ENCODE peak calls at places on chromosomes 16 and 17, in four cellular contexts. One of them, this sample, is unnamed.
A peak's percentile ranks its signal among the peaks of the same experiment; 100 is the strongest.

GRCh38 chr16:4060823-4061222 is 55.4 kb downstream of the ADCY9 start:
- DNase-seq in K562: no peak
- DNase-seq in HepG2: no peak
- DNase-seq in GM12878: no peak
- DNase-seq in this sample: no peak

GRCh38 chr17:82242698-82242976 is 13.8 kb downstream of the SLC16A3 start:
- DNase-seq in K562: no peak
- DNase-seq in HepG2: no peak
- DNase-seq in GM12878: no peak
- DNase-seq in this sample: no peak

GRCh38 chr16:29148867-29149272 is 164.0 kb downstream of the LAT start:
- DNase-seq in K562: no peak
- DNase-seq in HepG2: no peak
- DNase-seq in GM12878: no peak
- DNase-seq in this sample: no peak

GRCh38 chr17:57035971-57036481 is 49.0 kb upstream of the AKAP1 start:
- DNase-seq in K562: no peak
- DNase-seq in HepG2: no peak
- DNase-seq in GM12878: no peak
- DNase-seq in this sample: no peak

GRCh38 chr16:3095869-3096268 is 3.2 kb downstream of the ZSCAN10 start:
- DNase-seq in K562: peak; percentile 69
- DNase-seq in HepG2: no peak
- DNase-seq in GM12878: no peak
- DNase-seq in this sample: no peak

GRCh38 chr17:79866791-79867190 is 27.6 kb upstream of the CBX4 start:
- DNase-seq in K562: no peak
- DNase-seq in HepG2: no peak
- DNase-seq in GM12878: no peak
- DNase-seq in this sample: no peak

GRCh38 chr16:3819741-3820724 is 60.5 kb downstream of the CREBBP start:
- DNase-seq in K562: peak; percentile 31
- DNase-seq in HepG2: no peak
- DNase-seq in GM12878: no peak
- DNase-seq in this sample: peak; percentile 63

GRCh38 chr16:52450906-52451305 is 96.0 kb downstream of the TOX3 start:
- DNase-seq in K562: no peak
- DNase-seq in HepG2: no peak
- DNase-seq in GM12878: no peak
- DNase-seq in this sample: no peak

GRCh38 chr16:51056331-51056730 is 94.7 kb downstream of the SALL1 start:
- DNase-seq in K562: no peak
- DNase-seq in HepG2: no peak
- DNase-seq in GM12878: no peak
- DNase-seq in this sample: no peak

GRCh38 chr17:40922239-40922638 is 15.2 kb downstream of the KRT23 start:
- DNase-seq in K562: no peak
- DNase-seq in HepG2: peak; percentile 68
- DNase-seq in GM12878: no peak
- DNase-seq in this sample: no peak

GRCh38 chr16:69315486-69316311 is 4.5 kb downstream of the VPS4A start:
- DNase-seq in K562: no peak
- DNase-seq in HepG2: no peak
- DNase-seq in GM12878: no peak
- DNase-seq in this sample: no peak

GRCh38 chr16:16052916-16053315 is 103.5 kb downstream of the ABCC1 start:
- DNase-seq in K562: no peak
- DNase-seq in HepG2: no peak
- DNase-seq in GM12878: no peak
- DNase-seq in this sample: no peak

GRCh38 chr16:20866792-20867191 is 33.4 kb downstream of the DCUN1D3 start:
- DNase-seq in K562: no peak
- DNase-seq in HepG2: no peak
- DNase-seq in GM12878: no peak
- DNase-seq in this sample: no peak

GRCh38 chr16:78704421-78704820 is 605.0 kb downstream of the WWOX start:
- DNase-seq in K562: no peak
- DNase-seq in HepG2: no peak
- DNase-seq in GM12878: no peak
- DNase-seq in this sample: no peak

GRCh38 chr17:62794666-62794971 is 13.5 kb downstream of the MARCHF10 start:
- DNase-seq in K562: no peak
- DNase-seq in HepG2: no peak
- DNase-seq in GM12878: no peak
- DNase-seq in this sample: no peak

GRCh38 chr17:62793919-62794665 is 14.0 kb downstream of the MARCHF10 start:
- DNase-seq in K562: no peak
- DNase-seq in HepG2: no peak
- DNase-seq in GM12878: no peak
- DNase-seq in this sample: no peak

GRCh38 chr17:62791235-62792121 is 16.6 kb downstream of the MARCHF10 start:
- DNase-seq in K562: no peak
- DNase-seq in HepG2: no peak
- DNase-seq in GM12878: no peak
- DNase-seq in this sample: no peak

GRCh38 chr17:62790554-62790953 is 17.6 kb downstream of the MARCHF10 start:
- DNase-seq in K562: no peak
- DNase-seq in HepG2: no peak
- DNase-seq in GM12878: no peak
- DNase-seq in this sample: no peak

DNA sequence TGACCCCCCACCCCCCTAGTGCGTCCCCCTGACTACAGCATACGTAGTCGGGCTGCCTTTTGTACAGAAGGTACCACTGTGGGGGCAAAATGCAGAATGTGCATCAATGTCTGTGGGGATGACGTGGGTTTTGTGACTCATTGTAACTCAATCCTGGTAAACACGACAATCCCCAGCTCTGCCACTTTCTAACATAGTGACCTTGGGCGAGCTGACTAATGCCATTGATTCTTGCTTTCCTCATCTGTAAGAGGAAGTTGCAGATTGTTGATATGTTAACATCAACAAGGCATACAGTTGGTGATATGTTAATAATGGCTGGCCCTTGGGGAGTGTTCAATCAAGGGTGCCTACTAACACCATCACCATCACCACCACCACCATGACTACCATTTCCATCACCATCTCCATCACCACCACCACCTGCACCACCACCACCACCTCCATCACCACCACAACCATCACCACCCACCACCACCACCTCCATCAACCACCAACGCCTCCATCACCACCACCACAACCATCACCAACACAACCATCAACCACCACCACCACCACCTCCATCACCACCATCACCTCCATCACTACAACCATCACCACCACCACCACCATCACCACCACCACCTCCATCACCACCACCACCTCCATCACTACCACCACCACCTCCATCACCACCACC is 15.9 kb downstream of the MARCHF10 start:
- DNase-seq in K562: no peak
- DNase-seq in HepG2: peak; percentile 74
- DNase-seq in GM12878: no peak
- DNase-seq in this sample: no peak
- TF ChIP-seq FOXK2 in K562: no peak
- TF ChIP-seq FOXK2 in HepG2: no peak
- TF ChIP-seq FOXK2 in GM12878: no peak
- TF ChIP-seq FOXK2 in this sample: no peak

DNA sequence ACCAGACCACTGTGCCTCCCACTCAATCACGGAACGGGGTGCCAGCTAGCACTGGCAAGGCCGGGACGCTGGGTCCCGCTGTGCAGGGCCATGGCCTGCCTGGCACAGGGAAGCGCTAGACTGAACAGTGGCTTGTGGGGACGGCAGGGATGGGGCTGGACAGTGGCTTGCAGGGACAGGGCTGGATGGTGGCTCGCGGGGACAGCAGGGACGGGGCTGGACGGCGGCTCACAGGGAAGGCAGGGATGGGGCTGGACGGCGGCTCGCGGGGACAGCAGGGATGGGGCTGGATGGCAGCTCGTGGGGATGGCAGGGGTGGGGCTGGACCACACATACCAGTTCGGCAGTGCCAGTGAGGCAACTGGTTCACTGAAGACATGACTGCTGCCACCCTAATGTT is 32.6 kb downstream of the LMF1 start:
- DNase-seq in K562: no peak
- DNase-seq in HepG2: no peak
- DNase-seq in GM12878: no peak
- DNase-seq in this sample: no peak
- TF ChIP-seq FOXK2 in K562: no peak
- TF ChIP-seq FOXK2 in HepG2: no peak
- TF ChIP-seq FOXK2 in GM12878: no peak
- TF ChIP-seq FOXK2 in this sample: no peak

GRCh38 chr17:44069974-44070454 is 521 bp upstream of the G6PC3 start:
- DNase-seq in K562: peak; percentile 68
- DNase-seq in HepG2: no peak
- DNase-seq in GM12878: no peak
- DNase-seq in this sample: no peak
- TF ChIP-seq FOXK2 in K562: no peak
- TF ChIP-seq FOXK2 in HepG2: no peak
- TF ChIP-seq FOXK2 in GM12878: no peak
- TF ChIP-seq FOXK2 in this sample: no peak

GRCh38 chr17:1484586-1485310 is 7.7 kb downstream of the MYO1C start:
- DNase-seq in K562: peak; percentile 67
- DNase-seq in HepG2: peak; percentile 24
- DNase-seq in GM12878: peak; percentile 43
- DNase-seq in this sample: peak; percentile 27
- TF ChIP-seq FOXK2 in K562: no peak
- TF ChIP-seq FOXK2 in HepG2: no peak
- TF ChIP-seq FOXK2 in GM12878: no peak
- TF ChIP-seq FOXK2 in this sample: no peak

GRCh38 chr17:58684003-58684402 is 7.8 kb downstream of the TEX14 start:
- DNase-seq in K562: no peak
- DNase-seq in HepG2: no peak
- DNase-seq in GM12878: no peak
- DNase-seq in this sample: no peak

GRCh38 chr17:58691701-58692238 is at the start of gene TEX14:
- DNase-seq in K562: peak; percentile 29
- DNase-seq in HepG2: no peak
- DNase-seq in GM12878: no peak
- DNase-seq in this sample: no peak

GRCh38 chr17:58686980-58687379 is 4.9 kb downstream of the TEX14 start:
- DNase-seq in K562: no peak
- DNase-seq in HepG2: no peak
- DNase-seq in GM12878: no peak
- DNase-seq in this sample: no peak

GRCh38 chr17:58692239-58693055 is at the start of gene RAD51C:
- DNase-seq in K562: peak; percentile 90
- DNase-seq in HepG2: peak; percentile 84
- DNase-seq in GM12878: peak; percentile 67
- DNase-seq in this sample: peak; percentile 88

DNA sequence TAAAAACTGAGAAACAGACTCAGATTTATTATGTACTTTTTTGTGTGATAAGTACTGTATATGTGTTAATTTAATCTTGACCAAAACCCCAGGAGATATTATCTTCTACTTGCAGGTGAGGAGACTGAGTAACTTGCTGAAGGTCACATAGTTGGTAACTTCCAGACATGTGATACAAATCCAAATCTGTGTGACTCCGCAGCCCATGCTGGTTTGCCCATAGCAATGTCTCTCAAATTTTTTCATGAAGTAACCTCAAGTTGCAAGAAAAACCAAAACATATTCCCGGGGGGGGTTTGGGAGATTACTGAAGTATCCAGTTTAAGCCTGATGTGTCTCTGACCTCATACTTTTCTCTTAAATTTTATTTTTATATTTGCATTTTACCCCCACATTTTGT is 3.3 kb downstream of the TEX14 start:
- DNase-seq in K562: no peak
- DNase-seq in HepG2: no peak
- DNase-seq in GM12878: no peak
- DNase-seq in this sample: no peak
- TF ChIP-seq FOXK2 in K562: no peak
- TF ChIP-seq FOXK2 in HepG2: no peak
- TF ChIP-seq FOXK2 in GM12878: no peak
- TF ChIP-seq FOXK2 in this sample: no peak